ENCODE peak calls at places on chromosome 12, in eight cellular contexts. A, M, T, S, D, Z, F and E are unnamed samples. For H3K4me1, the result is how much of the 10 kb centered on the place peaks cover.

GRCh38 chr12:13147688-13148531 is 44.4 kb upstream of the GSG1 start:
- DNase-seq in A (no peak), M (no peak), T (no peak), S (no peak), D (no peak), Z (no peak), F (no peak), E (no peak)

GRCh38 chr12:128976120-128976519 is 122.8 kb downstream of the GLT1D1 start:
- DNase-seq in A (no peak), M (no peak), T (no peak), S (peak), D (no peak), Z (no peak), F (no peak), E (no peak)

GRCh38 chr12:65500121-65500846 is 221.8 kb downstream of the MSRB3 start:
- DNase-seq in A (peak), M (no peak), T (no peak), S (no peak), D (no peak), Z (no peak), F (peak), E (no peak)

GRCh38 chr12:23186950-23187349 is 562.0 kb downstream of the ETNK1 start:
- DNase-seq in A (no peak), M (no peak), T (no peak), S (no peak), D (no peak), Z (no peak), F (no peak), E (no peak)

GRCh38 chr12:109719123-109720022 is 5.7 kb downstream of the FAM222A start:
- DNase-seq in A (no peak), M (no peak), T (no peak), S (peak), D (no peak), Z (no peak), F (peak), E (no peak)

GRCh38 chr12:132305991-132306884 is 23.2 kb downstream of the GALNT9 start:
- DNase-seq in A (no peak), M (no peak), T (no peak), S (no peak), D (no peak), Z (no peak), F (no peak), E (no peak)

GRCh38 chr12:4307593-4308333 is 13.2 kb upstream of the TIGAR start:
- DNase-seq in A (peak), M (peak), T (no peak), S (peak), D (peak), Z (no peak), F (peak), E (peak)

GRCh38 chr12:570949-571794 is 92.1 kb downstream of the NINJ2 start:
- DNase-seq in A (peak), M (peak), T (no peak), S (no peak), D (peak), Z (no peak), F (peak), E (peak)

GRCh38 chr12:120367924-120368788 is 808 bp downstream of the MSI1 start:
- DNase-seq in A (no peak), M (peak), T (no peak), S (no peak), D (no peak), Z (no peak), F (no peak), E (no peak)

GRCh38 chr12:118537481-118537917 is 161.1 kb downstream of the SUDS3 start:
- DNase-seq in A (no peak), M (no peak), T (no peak), S (peak), D (no peak), Z (no peak), F (no peak), E (no peak)

GRCh38 chr12:95733156-95733825 is 57.3 kb downstream of the NTN4 start:
- DNase-seq in A (peak), M (no peak), T (no peak), S (no peak), D (no peak), Z (no peak), F (peak), E (peak)

GRCh38 chr12:111529424-111530368 is 69.4 kb downstream of the ATXN2 start:
- DNase-seq in A (peak), M (peak), T (peak), S (peak), D (no peak), Z (peak), F (peak), E (peak)

GRCh38 chr12:108615918-108616317 is 17.8 kb downstream of the SELPLG start:
- DNase-seq in A (no peak), M (no peak), T (no peak), S (no peak), D (no peak), Z (no peak), F (no peak), E (no peak)

GRCh38 chr12:131087302-131087818 is 133.7 kb downstream of the ADGRD1 start:
- DNase-seq in A (no peak), M (peak), T (no peak), S (no peak), D (peak), Z (no peak), F (no peak), E (no peak)

GRCh38 chr12:49260165-49260564 is 4.7 kb upstream of the TUBA1C start:
- DNase-seq in A (peak), M (no peak), T (no peak), S (no peak), D (no peak), Z (no peak), F (no peak), E (peak)

GRCh38 chr12:79661629-79662028 is 29.1 kb downstream of the PAWR start:
- DNase-seq in A (no peak), M (no peak), T (no peak), S (no peak), D (no peak), Z (no peak), F (peak), E (no peak)

GRCh38 chr12:54588110-54588831 is at the start of gene PPP1R1A:
- DNase-seq in A (no peak), M (no peak), T (no peak), S (no peak), D (no peak), Z (no peak), F (no peak), E (no peak)

GRCh38 chr12:85441740-85442139 is 161.7 kb downstream of the ALX1 start:
- DNase-seq in A (no peak), M (no peak), T (no peak), S (no peak), D (no peak), Z (no peak), F (no peak), E (peak)

GRCh38 chr12:1574863-1575254 is 19.5 kb downstream of the FBXL14 start:
- DNase-seq in A (no peak), M (no peak), T (no peak), S (no peak), D (no peak), Z (no peak), F (no peak), E (no peak)

GRCh38 chr12:68290126-68290525 is 36.7 kb upstream of the IL22 start:
- DNase-seq in A (peak), M (no peak), T (peak), S (no peak), D (no peak), Z (no peak), F (no peak), E (peak)

GRCh38 chr12:30999011-30999410 is 72.5 kb downstream of the TSPAN11 start:
- DNase-seq in A (no peak), M (no peak), T (no peak), S (no peak), D (no peak), Z (no peak), F (no peak), E (no peak)

GRCh38 chr12:127595506-127595905 is 671.5 kb upstream of the TMEM132C start:
- DNase-seq in A (no peak), M (no peak), T (no peak), S (no peak), D (no peak), Z (no peak), F (no peak), E (no peak)

GRCh38 chr12:124509300-124509675 is 58.1 kb downstream of the NCOR2 start:
- DNase-seq in A (no peak), M (no peak), T (no peak), S (no peak), D (no peak), Z (no peak), F (no peak), E (no peak)

GRCh38 chr12:114275937-114276785 is 129.8 kb downstream of the TBX5 start:
- DNase-seq in A (peak), M (no peak), T (no peak), S (no peak), D (no peak), Z (no peak), F (no peak), E (no peak)

GRCh38 chr12:14884458-14884878 is 1.2 kb downstream of the MGP start:
- DNase-seq in A (peak), M (peak), T (peak), S (no peak), D (peak), Z (peak), F (peak), E (peak)

GRCh38 chr12:89348894-89349669 is 3.2 kb downstream of the DUSP6 start:
- DNase-seq in A (no peak), M (no peak), T (no peak), S (no peak), D (no peak), Z (no peak), F (peak), E (no peak)

GRCh38 chr12:41142376-41142775 is 45.7 kb upstream of the PDZRN4 start:
- DNase-seq in A (no peak), M (no peak), T (no peak), S (no peak), D (no peak), Z (no peak), F (no peak), E (no peak)

GRCh38 chr12:15893260-15893659 is 11.1 kb downstream of the STRAP start:
- DNase-seq in A (no peak), M (no peak), T (no peak), S (no peak), D (no peak), Z (no peak), F (no peak), E (no peak)

GRCh38 chr12:129873458-129873857 is 30.4 kb downstream of the TMEM132D start:
- DNase-seq in A (peak), M (no peak), T (no peak), S (no peak), D (no peak), Z (no peak), F (no peak), E (no peak)

GRCh38 chr12:58364389-58365086 is 423.2 kb downstream of the ATP23 start:
- DNase-seq in A (peak), M (no peak), T (no peak), S (no peak), D (no peak), Z (no peak), F (peak), E (peak)

GRCh38 chr12:6367065-6367968 is 8.0 kb downstream of the SCNN1A start:
- DNase-seq in A (no peak), M (no peak), T (peak), S (no peak), D (no peak), Z (peak), F (peak), E (no peak)

GRCh38 chr12:26795899-26796298 is 37.1 kb downstream of the ITPR2 start:
- DNase-seq in A (no peak), M (no peak), T (no peak), S (no peak), D (no peak), Z (no peak), F (no peak), E (no peak)

GRCh38 chr12:23949212-23950010 is at the start of gene SOX5:
- DNase-seq in A (peak), M (no peak), T (no peak), S (peak), D (peak), Z (no peak), F (peak), E (no peak)

GRCh38 chr12:53181935-53182334 is 1.2 kb upstream of the CSAD start:
- DNase-seq in A (no peak), M (no peak), T (no peak), S (no peak), D (no peak), Z (no peak), F (peak), E (no peak)

GRCh38 chr12:53180270-53180930 is at the start of the genes CSAD and ZNF740:
- DNase-seq in A (peak), M (peak), T (peak), S (peak), D (peak), Z (peak), F (peak), E (peak)

GRCh38 chr12:53182836-53183235 is 2.1 kb upstream of the CSAD start:
- DNase-seq in A (no peak), M (no peak), T (no peak), S (no peak), D (no peak), Z (no peak), F (no peak), E (no peak)

GRCh38 chr12:53179694-53180269 is 740 bp upstream of the ZNF740 start:
- DNase-seq in A (no peak), M (no peak), T (no peak), S (no peak), D (no peak), Z (no peak), F (no peak), E (no peak)

GRCh38 chr12:53180931-53181645 is 363 bp upstream of the CSAD start:
- DNase-seq in A (peak), M (peak), T (peak), S (peak), D (no peak), Z (peak), F (peak), E (peak)
- H3K4me1 ChIP-seq in A (under half), M (under half), T (under half), S (under half), D (under half), Z (half or more), F (under half), E (under half)

GRCh38 chr12:51973560-51973959 is 22.1 kb downstream of the ACVR1B start:
- DNase-seq in A (no peak), M (no peak), T (no peak), S (no peak), D (no peak), Z (no peak), F (no peak), E (no peak)
- H3K4me1 ChIP-seq in A (half or more), M (under half), T (half or more), S (under half), D (under half), Z (half or more), F (under half), E (under half)

GRCh38 chr12:55723516-55724225 is 3.5 kb downstream of the RDH5 start:
- DNase-seq in A (no peak), M (no peak), T (no peak), S (no peak), D (no peak), Z (no peak), F (no peak), E (no peak)

GRCh38 chr12:55724226-55724939 is 4.2 kb downstream of the RDH5 start:
- DNase-seq in A (peak), M (no peak), T (peak), S (no peak), D (peak), Z (peak), F (peak), E (no peak)

GRCh38 chr12:55721601-55722213 is 1.5 kb downstream of the RDH5 start:
- DNase-seq in A (no peak), M (no peak), T (no peak), S (no peak), D (no peak), Z (no peak), F (no peak), E (no peak)

GRCh38 chr12:55724940-55725309 is 3.9 kb downstream of the CD63 start:
- DNase-seq in A (no peak), M (no peak), T (no peak), S (no peak), D (peak), Z (no peak), F (no peak), E (no peak)

GRCh38 chr12:55722948-55723347 is 2.8 kb downstream of the RDH5 start:
- DNase-seq in A (no peak), M (no peak), T (no peak), S (no peak), D (no peak), Z (no peak), F (no peak), E (no peak)
- H3K4me1 ChIP-seq in A (half or more), M (under half), T (under half), S (under half), D (under half), Z (under half), F (half or more), E (under half)

GRCh38 chr12:75709474-75709873 is 198.1 kb upstream of the KRR1 start:
- DNase-seq in A (no peak), M (no peak), T (no peak), S (no peak), D (no peak), Z (no peak), F (no peak), E (no peak)
- H3K4me1 ChIP-seq in A (under half), M (under half), T (under half), S (under half), D (under half), Z (under half), F (under half), E (half or more)

DNA sequence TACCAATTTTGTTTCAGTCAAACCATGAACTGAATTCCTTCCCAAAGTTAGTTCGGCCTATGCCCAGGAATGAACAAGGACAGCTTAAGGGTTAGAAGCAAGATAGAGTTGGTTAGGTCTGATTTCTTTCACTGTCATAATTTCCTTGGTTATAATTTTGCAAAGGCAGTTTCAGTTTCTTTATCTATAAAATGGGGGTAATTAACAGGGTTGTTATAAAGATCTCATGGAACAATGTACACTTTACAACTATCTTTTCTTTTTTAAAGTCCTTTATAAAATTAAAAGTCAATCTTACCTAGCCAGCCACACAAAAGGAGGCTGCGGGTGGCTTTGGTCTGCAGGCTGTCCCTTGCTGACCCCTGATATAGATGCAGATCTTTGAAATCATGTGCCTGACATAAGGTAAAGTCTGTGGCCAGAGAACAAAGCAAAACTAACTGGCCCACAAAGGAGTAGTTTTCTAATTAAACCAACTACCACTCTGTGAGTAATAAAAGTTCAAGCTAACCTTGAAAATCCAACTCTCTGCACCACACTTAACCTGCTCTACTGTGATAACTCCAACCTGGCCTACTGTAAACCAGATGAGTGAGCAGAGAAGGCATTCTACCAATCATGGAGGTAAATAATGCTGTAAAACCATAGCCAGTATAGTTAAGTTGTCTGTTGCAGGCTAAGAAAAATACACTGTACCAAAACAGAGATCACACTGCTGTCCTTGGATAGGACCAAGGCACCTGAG is 49.5 kb downstream of the SLC38A1 start:
- DNase-seq in A (no peak), M (no peak), T (no peak), S (no peak), D (no peak), Z (no peak), F (no peak), E (no peak)
- H3K4me1 ChIP-seq in A (under half), M (under half), T (half or more), S (under half), D (under half), Z (half or more), F (under half), E (half or more)